ENCODE peak calls at places on chromosomes 3 and 15, in eight cellular contexts. One of them, this sample, is unnamed.
A peak's percentile ranks its signal among the peaks of the same experiment; 100 is the strongest.

GRCh38 chr15:31435256-31435781 is 108.7 kb downstream of the KLF13 start:
- DNase-seq in nephron progenitor cell: peak; percentile 66
- DNase-seq in bronchial epithelial cell: peak; percentile 62
- DNase-seq in stomach: peak; percentile 70
- DNase-seq in AG09309: peak; percentile 54
- DNase-seq in mucosa of descending colon: peak; percentile 85
- DNase-seq in mesothelial cell of epicardium: no peak
- DNase-seq in PC-3: peak; percentile 65
- DNase-seq in this sample: peak; percentile 73

GRCh38 chr3:30199855-30200254 is 406.5 kb upstream of the TGFBR2 start:
- DNase-seq in nephron progenitor cell: no peak
- DNase-seq in bronchial epithelial cell: no peak
- DNase-seq in stomach: no peak
- DNase-seq in AG09309: no peak
- DNase-seq in mucosa of descending colon: no peak
- DNase-seq in mesothelial cell of epicardium: no peak
- DNase-seq in PC-3: no peak
- DNase-seq in this sample: no peak

GRCh38 chr3:139676634-139677197 is 1.1 kb downstream of the NMNAT3 start:
- DNase-seq in nephron progenitor cell: no peak
- DNase-seq in bronchial epithelial cell: no peak
- DNase-seq in stomach: no peak
- DNase-seq in AG09309: no peak
- DNase-seq in mucosa of descending colon: no peak
- DNase-seq in mesothelial cell of epicardium: no peak
- DNase-seq in PC-3: no peak
- DNase-seq in this sample: no peak

GRCh38 chr15:62306851-62307504 is 141.9 kb upstream of the C2CD4B start:
- DNase-seq in nephron progenitor cell: peak; percentile 46
- DNase-seq in bronchial epithelial cell: peak; percentile 61
- DNase-seq in stomach: peak; percentile 64
- DNase-seq in AG09309: peak; percentile 43
- DNase-seq in mucosa of descending colon: peak; percentile 31
- DNase-seq in mesothelial cell of epicardium: peak; percentile 42
- DNase-seq in PC-3: peak; percentile 69
- DNase-seq in this sample: no peak

GRCh38 chr3:108342829-108343478 is 46.6 kb downstream of the HHLA2 start:
- DNase-seq in nephron progenitor cell: no peak
- DNase-seq in bronchial epithelial cell: peak; percentile 47
- DNase-seq in stomach: no peak
- DNase-seq in AG09309: peak; percentile 11
- DNase-seq in mucosa of descending colon: no peak
- DNase-seq in mesothelial cell of epicardium: no peak
- DNase-seq in PC-3: peak; percentile 80
- DNase-seq in this sample: no peak

GRCh38 chr3:16070707-16071106 is 103.8 kb upstream of the GALNT15 start:
- DNase-seq in nephron progenitor cell: no peak
- DNase-seq in bronchial epithelial cell: no peak
- DNase-seq in stomach: no peak
- DNase-seq in AG09309: no peak
- DNase-seq in mucosa of descending colon: no peak
- DNase-seq in mesothelial cell of epicardium: no peak
- DNase-seq in PC-3: no peak
- DNase-seq in this sample: no peak

GRCh38 chr3:59266551-59266950 is 216.7 kb upstream of the CFAP20DC start:
- DNase-seq in nephron progenitor cell: no peak
- DNase-seq in bronchial epithelial cell: peak; percentile 86
- DNase-seq in stomach: no peak
- DNase-seq in AG09309: no peak
- DNase-seq in mucosa of descending colon: no peak
- DNase-seq in mesothelial cell of epicardium: no peak
- DNase-seq in PC-3: peak; percentile 87
- DNase-seq in this sample: no peak

GRCh38 chr15:29433507-29433906 is 163.9 kb upstream of the NSMCE3 start:
- DNase-seq in nephron progenitor cell: no peak
- DNase-seq in bronchial epithelial cell: no peak
- DNase-seq in stomach: no peak
- DNase-seq in AG09309: no peak
- DNase-seq in mucosa of descending colon: no peak
- DNase-seq in mesothelial cell of epicardium: no peak
- DNase-seq in PC-3: no peak
- DNase-seq in this sample: no peak

GRCh38 chr3:128254066-128254590 is 100.8 kb downstream of the EEFSEC start:
- DNase-seq in nephron progenitor cell: no peak
- DNase-seq in bronchial epithelial cell: no peak
- DNase-seq in stomach: no peak
- DNase-seq in AG09309: no peak
- DNase-seq in mucosa of descending colon: no peak
- DNase-seq in mesothelial cell of epicardium: no peak
- DNase-seq in PC-3: no peak
- DNase-seq in this sample: no peak

GRCh38 chr15:49570672-49571071 is 49.9 kb downstream of the FAM227B start:
- DNase-seq in nephron progenitor cell: no peak
- DNase-seq in bronchial epithelial cell: no peak
- DNase-seq in stomach: no peak
- DNase-seq in AG09309: no peak
- DNase-seq in mucosa of descending colon: no peak
- DNase-seq in mesothelial cell of epicardium: no peak
- DNase-seq in PC-3: no peak
- DNase-seq in this sample: no peak
- TF ChIP-seq CTCF in nephron progenitor cell: no peak
- TF ChIP-seq CTCF in bronchial epithelial cell: no peak
- TF ChIP-seq CTCF in stomach: no peak
- TF ChIP-seq CTCF in AG09309: no peak
- TF ChIP-seq CTCF in mucosa of descending colon: no peak
- TF ChIP-seq CTCF in mesothelial cell of epicardium: no peak
- TF ChIP-seq CTCF in PC-3: no peak
- TF ChIP-seq CTCF in this sample: no peak

GRCh38 chr3:58152225-58153015 is 58.4 kb downstream of the DNASE1L3 start:
- DNase-seq in nephron progenitor cell: no peak
- DNase-seq in bronchial epithelial cell: no peak
- DNase-seq in stomach: no peak
- DNase-seq in AG09309: no peak
- DNase-seq in mucosa of descending colon: no peak
- DNase-seq in mesothelial cell of epicardium: no peak
- DNase-seq in PC-3: no peak
- DNase-seq in this sample: no peak
- TF ChIP-seq CTCF in nephron progenitor cell: no peak
- TF ChIP-seq CTCF in bronchial epithelial cell: no peak
- TF ChIP-seq CTCF in stomach: no peak
- TF ChIP-seq CTCF in AG09309: no peak
- TF ChIP-seq CTCF in mucosa of descending colon: no peak
- TF ChIP-seq CTCF in mesothelial cell of epicardium: no peak
- TF ChIP-seq CTCF in PC-3: no peak
- TF ChIP-seq CTCF in this sample: no peak

DNA sequence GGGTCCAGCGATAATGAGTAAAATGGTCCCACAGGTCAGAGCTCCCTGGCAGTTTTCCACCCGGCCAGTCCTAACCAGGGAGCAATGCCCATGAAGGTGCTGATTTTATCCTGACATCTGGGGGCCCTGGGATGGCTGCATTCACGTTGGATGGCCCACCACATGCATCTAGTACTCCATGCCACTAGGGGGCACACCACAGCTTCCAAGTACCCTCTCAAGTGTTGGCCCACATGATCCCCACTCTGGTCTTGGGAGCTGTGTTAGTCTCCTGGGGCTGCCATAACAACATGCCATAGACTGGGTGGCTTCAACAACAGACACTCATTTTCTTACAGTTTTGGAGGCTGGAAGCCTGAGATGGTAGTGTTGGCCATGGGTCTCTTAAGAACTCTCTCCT is 225.5 kb downstream of the SLCO3A1 start:
- DNase-seq in nephron progenitor cell: no peak
- DNase-seq in bronchial epithelial cell: no peak
- DNase-seq in stomach: no peak
- DNase-seq in AG09309: no peak
- DNase-seq in mucosa of descending colon: no peak
- DNase-seq in mesothelial cell of epicardium: no peak
- DNase-seq in PC-3: no peak
- DNase-seq in this sample: no peak
- TF ChIP-seq CTCF in nephron progenitor cell: peak; percentile 13
- TF ChIP-seq CTCF in bronchial epithelial cell: peak; percentile 27
- TF ChIP-seq CTCF in stomach: no peak
- TF ChIP-seq CTCF in AG09309: peak; percentile 35
- TF ChIP-seq CTCF in mucosa of descending colon: no peak
- TF ChIP-seq CTCF in mesothelial cell of epicardium: peak; percentile 48
- TF ChIP-seq CTCF in PC-3: peak; percentile 48
- TF ChIP-seq CTCF in this sample: peak; percentile 21

DNA sequence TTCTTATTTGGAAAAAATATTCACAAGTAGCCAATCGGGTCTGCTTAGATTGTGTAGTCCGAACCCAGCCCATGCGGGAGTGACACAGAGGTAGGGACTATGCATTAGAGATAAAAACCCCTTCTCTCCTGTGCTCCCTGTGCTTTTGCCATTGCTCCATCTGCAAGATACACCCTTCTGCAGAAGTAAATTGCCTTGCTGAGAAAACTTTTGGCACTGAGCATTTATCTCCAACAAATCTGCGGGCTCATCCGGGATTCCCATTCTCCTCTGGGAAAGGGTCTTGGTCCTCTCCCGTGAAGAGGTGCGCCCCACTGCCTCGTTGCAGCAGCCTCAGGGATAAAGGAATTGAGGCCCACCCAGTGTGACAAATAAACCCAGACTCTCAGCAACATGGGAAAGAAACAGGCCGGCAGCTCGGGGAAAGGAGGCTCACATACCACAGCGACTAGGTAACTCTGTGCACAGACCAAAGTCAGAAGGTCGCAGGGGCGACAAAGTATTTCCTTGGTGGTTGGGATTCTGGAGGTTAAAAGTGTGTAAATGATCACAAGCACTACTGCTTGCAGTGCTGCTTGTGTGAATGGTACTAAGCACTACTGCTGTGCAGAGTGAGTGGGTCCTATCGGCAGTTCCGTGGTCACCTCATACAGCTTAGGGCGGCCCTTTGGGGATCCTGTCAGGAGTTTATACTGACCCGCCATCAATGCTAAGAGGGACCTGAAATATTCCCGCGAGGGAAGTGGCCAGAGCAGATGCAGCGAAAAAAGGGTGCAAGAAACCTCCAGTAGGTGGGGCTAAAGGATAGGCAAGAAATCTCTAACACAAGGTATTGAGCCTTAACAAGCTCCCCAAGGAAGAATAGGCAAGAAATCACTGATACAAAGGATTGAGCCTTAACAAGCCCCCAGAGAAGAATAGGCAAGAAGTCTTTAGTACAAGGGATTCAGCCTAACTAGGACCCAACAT is 54.3 kb downstream of the GSK3B start:
- DNase-seq in nephron progenitor cell: peak; percentile 18
- DNase-seq in bronchial epithelial cell: no peak
- DNase-seq in stomach: no peak
- DNase-seq in AG09309: no peak
- DNase-seq in mucosa of descending colon: no peak
- DNase-seq in mesothelial cell of epicardium: no peak
- DNase-seq in PC-3: peak; percentile 10
- DNase-seq in this sample: no peak
- TF ChIP-seq CTCF in nephron progenitor cell: peak; percentile 47
- TF ChIP-seq CTCF in bronchial epithelial cell: no peak
- TF ChIP-seq CTCF in stomach: no peak
- TF ChIP-seq CTCF in AG09309: no peak
- TF ChIP-seq CTCF in mucosa of descending colon: no peak
- TF ChIP-seq CTCF in mesothelial cell of epicardium: no peak
- TF ChIP-seq CTCF in PC-3: peak; percentile 44
- TF ChIP-seq CTCF in this sample: peak; percentile 13

DNA sequence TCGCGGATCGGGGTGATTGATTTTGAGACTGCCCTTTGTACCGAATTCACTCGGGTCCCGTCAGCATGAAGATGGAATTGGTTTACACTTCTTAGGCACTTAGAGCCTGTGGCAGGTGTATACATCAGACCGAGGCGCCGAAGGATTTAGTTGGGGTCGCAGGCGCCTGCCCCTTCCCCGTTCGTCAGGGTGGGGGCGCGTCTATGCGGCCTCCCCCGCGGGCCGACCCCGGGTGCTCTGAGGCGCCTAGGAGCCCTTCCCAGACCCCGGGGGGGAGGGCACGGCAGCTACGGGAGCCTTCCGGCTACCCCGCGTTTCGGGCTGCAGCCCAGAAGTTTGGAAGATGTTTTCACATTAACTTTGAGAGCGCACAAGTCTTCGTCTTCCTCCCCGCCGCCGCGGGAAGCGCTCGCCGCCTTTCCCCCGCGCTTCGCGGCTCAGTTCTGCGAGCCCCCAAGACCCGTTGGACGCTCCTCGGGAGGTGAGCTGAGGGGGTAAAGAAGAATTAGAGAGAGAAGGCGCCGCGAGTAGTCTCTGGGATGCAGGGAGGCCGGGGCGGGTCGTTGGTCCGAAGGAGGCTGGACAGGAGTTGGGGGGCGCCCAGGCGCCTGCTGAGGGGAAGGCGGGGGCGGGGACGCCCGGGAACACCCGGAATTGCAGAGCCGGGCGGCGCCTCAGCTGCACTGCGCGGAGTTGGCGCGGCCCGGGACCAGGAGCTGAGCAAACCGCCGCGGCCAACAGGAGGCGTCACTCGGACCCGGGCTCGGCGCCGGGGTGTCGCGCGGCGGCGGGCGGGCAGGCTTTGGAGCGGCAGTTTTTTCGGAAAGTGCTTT is 737 bp downstream of the TIPARP start:
- DNase-seq in nephron progenitor cell: peak; percentile 75
- DNase-seq in bronchial epithelial cell: no peak
- DNase-seq in stomach: peak; percentile 52
- DNase-seq in AG09309: no peak
- DNase-seq in mucosa of descending colon: peak; percentile 80
- DNase-seq in mesothelial cell of epicardium: peak; percentile 68
- DNase-seq in PC-3: peak; percentile 34
- DNase-seq in this sample: peak; percentile 52
- TF ChIP-seq CTCF in nephron progenitor cell: peak; percentile 42
- TF ChIP-seq CTCF in bronchial epithelial cell: peak; percentile 47
- TF ChIP-seq CTCF in stomach: no peak
- TF ChIP-seq CTCF in AG09309: no peak
- TF ChIP-seq CTCF in mucosa of descending colon: peak; percentile 38
- TF ChIP-seq CTCF in mesothelial cell of epicardium: peak; percentile 34
- TF ChIP-seq CTCF in PC-3: peak; percentile 57
- TF ChIP-seq CTCF in this sample: peak; percentile 31

GRCh38 chr3:197527569-197527968 is 28.2 kb downstream of the BDH1 start:
- DNase-seq in nephron progenitor cell: no peak
- DNase-seq in bronchial epithelial cell: no peak
- DNase-seq in stomach: no peak
- DNase-seq in AG09309: no peak
- DNase-seq in mucosa of descending colon: no peak
- DNase-seq in mesothelial cell of epicardium: no peak
- DNase-seq in PC-3: no peak
- DNase-seq in this sample: no peak

GRCh38 chr3:197524128-197524527 is 31.6 kb downstream of the BDH1 start:
- DNase-seq in nephron progenitor cell: no peak
- DNase-seq in bronchial epithelial cell: no peak
- DNase-seq in stomach: no peak
- DNase-seq in AG09309: no peak
- DNase-seq in mucosa of descending colon: peak; percentile 26
- DNase-seq in mesothelial cell of epicardium: no peak
- DNase-seq in PC-3: no peak
- DNase-seq in this sample: no peak

GRCh38 chr3:197523551-197523950 is 32.2 kb downstream of the BDH1 start:
- DNase-seq in nephron progenitor cell: no peak
- DNase-seq in bronchial epithelial cell: no peak
- DNase-seq in stomach: no peak
- DNase-seq in AG09309: no peak
- DNase-seq in mucosa of descending colon: peak; percentile 31
- DNase-seq in mesothelial cell of epicardium: no peak
- DNase-seq in PC-3: no peak
- DNase-seq in this sample: no peak

GRCh38 chr3:197528190-197528589 is 27.6 kb downstream of the BDH1 start:
- DNase-seq in nephron progenitor cell: no peak
- DNase-seq in bronchial epithelial cell: no peak
- DNase-seq in stomach: no peak
- DNase-seq in AG09309: no peak
- DNase-seq in mucosa of descending colon: no peak
- DNase-seq in mesothelial cell of epicardium: no peak
- DNase-seq in PC-3: no peak
- DNase-seq in this sample: no peak

GRCh38 chr3:197525706-197526105 is 30.1 kb downstream of the BDH1 start:
- DNase-seq in nephron progenitor cell: no peak
- DNase-seq in bronchial epithelial cell: no peak
- DNase-seq in stomach: no peak
- DNase-seq in AG09309: no peak
- DNase-seq in mucosa of descending colon: peak; percentile 24
- DNase-seq in mesothelial cell of epicardium: no peak
- DNase-seq in PC-3: peak; percentile 53
- DNase-seq in this sample: no peak
- TF ChIP-seq CTCF in nephron progenitor cell: no peak
- TF ChIP-seq CTCF in bronchial epithelial cell: peak; percentile 49
- TF ChIP-seq CTCF in stomach: no peak
- TF ChIP-seq CTCF in AG09309: peak; percentile 35
- TF ChIP-seq CTCF in mucosa of descending colon: no peak
- TF ChIP-seq CTCF in mesothelial cell of epicardium: no peak
- TF ChIP-seq CTCF in PC-3: peak; percentile 76
- TF ChIP-seq CTCF in this sample: no peak

This sample was measured in natural killer cell.